ENCODE peak calls at places on chromosomes 2 and 18, in ten cellular contexts. W, M, H, B, Y, Z, G, L, P and J are unnamed samples.

GRCh38 chr2:217402622-217403383 is 542.9 kb upstream of the TNP1 start:
- DNase-seq in L (no peak), P (no peak), H (peak; percentile 53), W (peak; percentile 83), M (no peak), Y (no peak), G (no peak), Z (no peak), B (no peak), J (no peak)

GRCh38 chr2:111165084-111165483 is 44.4 kb downstream of the BCL2L11 start:
- DNase-seq in W (no peak), P (no peak), G (no peak), Y (no peak), L (no peak), B (no peak), M (peak; percentile 62), H (no peak), Z (no peak), J (no peak)

GRCh38 chr18:46546111-46546640 is 110.8 kb downstream of the LOXHD1 start:
- DNase-seq in Y (no peak), G (no peak), M (no peak), W (no peak), P (no peak), H (no peak), Z (no peak), L (no peak), B (peak; percentile 44), J (no peak)

GRCh38 chr2:88117976-88118375 is 9.9 kb downstream of the FABP1 start:
- DNase-seq in G (no peak), M (no peak), P (no peak), W (no peak), L (no peak), Y (no peak), B (no peak), Z (no peak), H (no peak), J (no peak)

GRCh38 chr2:159140070-159140774 is 146.3 kb downstream of the WDSUB1 start:
- DNase-seq in L (no peak), H (no peak), P (peak; percentile 87), W (no peak), M (no peak), B (no peak), G (no peak), Y (peak; percentile 88), Z (no peak), J (no peak)

GRCh38 chr2:45664635-45665269 is 13.3 kb downstream of the PRKCE start:
- DNase-seq in P (no peak), B (no peak), Y (peak; percentile 40), H (no peak), Z (no peak), W (no peak), G (no peak), L (no peak), M (no peak), J (no peak)

GRCh38 chr18:4400911-4401310 is 54.2 kb downstream of the DLGAP1 start:
- DNase-seq in B (no peak), W (no peak), L (no peak), M (no peak), H (no peak), Y (no peak), Z (no peak), P (no peak), G (no peak), J (no peak)

GRCh38 chr2:207409525-207409924 is 120.2 kb upstream of the CREB1 start:
- DNase-seq in H (no peak), B (no peak), G (no peak), W (no peak), Z (no peak), P (no peak), L (no peak), M (no peak), Y (no peak), J (no peak)

DNA sequence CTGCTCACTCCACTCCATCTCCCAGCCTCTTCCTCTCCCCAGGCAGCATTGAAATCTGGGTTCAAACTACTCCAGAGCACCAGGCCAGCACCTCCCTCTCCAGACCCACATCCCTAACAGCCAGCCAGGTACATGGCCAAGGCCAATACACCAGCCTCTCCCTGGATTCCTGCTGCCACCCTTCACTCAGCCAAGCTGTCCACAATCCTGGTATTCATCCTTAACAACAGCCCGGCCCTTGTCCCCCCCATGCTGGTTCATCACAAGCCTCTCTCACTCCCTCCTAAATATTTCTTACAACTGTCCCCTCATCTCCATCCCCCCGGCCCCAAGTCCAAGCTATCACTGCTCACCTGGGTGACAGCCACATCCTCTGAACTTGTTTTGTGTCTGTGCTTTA is 129.9 kb upstream of the HAAO start:
- DNase-seq in M (no peak), H (no peak), W (peak; percentile 16), B (no peak), G (no peak), L (no peak), P (no peak), Z (no peak), Y (no peak), J (no peak)
- H3K27ac ChIP-seq in M (peak overlapping the region; percentile 92), H (peak overlapping the region; percentile 93), W (no peak overlapping the region), B (no peak overlapping the region), G (no peak overlapping the region), L (no peak overlapping the region), P (no peak overlapping the region), Z (no peak overlapping the region), Y (peak overlapping the region; percentile 99), J (no peak overlapping the region)

DNA sequence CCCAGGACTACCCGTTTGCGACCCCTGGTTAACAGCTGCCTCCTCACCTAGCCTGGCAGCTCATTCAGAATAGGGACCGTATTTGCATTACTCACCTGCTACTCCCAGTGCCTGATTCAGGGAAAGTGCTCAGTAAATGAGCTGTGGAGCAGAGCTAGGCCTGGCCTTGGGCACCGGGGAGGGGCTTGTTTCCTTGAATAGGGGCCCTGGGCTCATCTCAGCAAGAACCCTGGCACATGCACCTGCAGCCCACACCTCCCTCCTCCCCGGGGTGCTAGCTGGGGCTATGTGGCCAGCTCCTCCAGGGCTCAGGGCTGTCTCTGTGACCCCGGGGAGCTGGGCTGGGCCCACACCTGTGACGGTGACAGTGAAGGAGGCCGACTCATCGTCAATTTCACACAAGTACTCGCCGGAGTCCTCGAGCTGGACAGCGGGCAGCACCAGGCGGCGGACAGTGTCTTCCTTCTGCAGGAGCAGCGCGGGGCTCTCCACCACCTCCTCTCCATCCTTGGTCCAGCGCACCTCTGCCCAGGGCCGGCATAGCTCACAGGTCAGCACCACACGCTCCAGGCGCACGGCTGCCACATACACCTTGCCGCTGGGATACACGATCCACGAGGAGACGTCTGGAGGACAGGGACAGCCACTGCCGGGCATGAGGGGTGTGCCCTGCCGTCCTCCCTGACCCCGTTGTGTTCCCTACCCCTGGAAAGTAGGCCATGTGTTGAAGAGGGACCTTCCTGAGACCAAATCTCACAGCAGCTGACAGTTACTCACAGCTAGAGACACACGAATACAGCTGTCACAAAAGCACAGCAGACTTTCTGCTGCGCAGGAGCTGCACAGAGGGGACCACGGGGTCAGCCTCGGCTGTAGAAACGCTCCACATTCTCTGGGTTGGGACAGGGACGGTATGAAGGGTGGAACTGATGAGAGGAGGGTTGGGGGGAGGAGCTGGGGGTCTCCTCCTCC is 9.0 kb downstream of the OBSL1 start:
- DNase-seq in M (no peak), Y (no peak), P (no peak), L (no peak), Z (no peak), H (no peak), W (peak; percentile 31), B (no peak), G (no peak), J (no peak)
- H3K27ac ChIP-seq in M (no peak overlapping the region), Y (no peak overlapping the region), P (no peak overlapping the region), L (no peak overlapping the region), Z (no peak overlapping the region), H (no peak overlapping the region), W (no peak overlapping the region), B (peak overlapping the region; percentile 93), G (no peak overlapping the region), J (no peak overlapping the region)

DNA sequence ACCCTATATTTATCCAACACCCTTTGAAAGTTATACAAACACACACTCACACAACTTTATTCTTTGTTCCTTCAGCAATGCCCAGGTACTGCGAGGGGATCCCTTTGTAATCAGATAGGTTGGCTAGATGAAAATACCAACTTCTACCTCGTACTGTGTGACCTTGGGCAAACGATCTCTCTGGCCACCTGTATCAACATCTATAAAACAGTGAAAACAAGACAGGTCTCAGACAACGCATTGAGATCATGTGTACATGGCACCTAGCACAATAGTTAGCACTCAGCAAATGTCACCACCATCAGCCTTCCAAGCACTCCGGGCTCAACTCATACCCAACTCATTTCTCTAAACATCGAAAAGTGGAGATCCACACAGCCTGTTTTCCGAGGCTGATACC is 118.4 kb upstream of the PPP1CB start:
- DNase-seq in H (no peak), B (no peak), Y (no peak), L (no peak), W (no peak), Z (no peak), G (no peak), M (no peak), P (no peak), J (no peak)
- H3K27ac ChIP-seq in H (no peak overlapping the region), B (no peak overlapping the region), Y (peak overlapping the region; percentile 59), L (no peak overlapping the region), W (peak overlapping the region; percentile 26), Z (no peak overlapping the region), G (no peak overlapping the region), M (no peak overlapping the region), P (no peak overlapping the region), J (no peak overlapping the region)

DNA sequence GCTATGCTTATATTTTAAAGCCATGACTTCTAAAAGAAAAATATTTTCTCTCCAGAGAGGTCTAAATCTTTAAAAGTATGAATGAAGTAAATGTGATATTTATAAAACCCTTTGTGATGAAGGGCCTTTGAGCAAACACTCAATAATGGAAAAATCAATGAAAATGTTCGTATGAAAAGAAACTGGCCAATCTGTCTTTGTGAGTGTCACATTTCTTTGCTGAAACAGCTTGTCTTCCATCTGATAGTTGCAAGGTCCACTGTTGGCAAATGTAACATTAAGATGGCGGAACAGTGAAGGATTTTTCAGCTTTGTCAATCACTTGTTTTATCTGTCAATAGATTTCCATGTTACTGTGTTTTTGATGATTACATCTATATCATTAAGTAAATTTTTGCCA is 162.9 kb upstream of the GATA6 start:
- DNase-seq in L (no peak), Y (no peak), W (no peak), H (no peak), G (no peak), M (no peak), B (no peak), P (no peak), Z (no peak), J (no peak)
- H3K27ac ChIP-seq in L (no peak overlapping the region), Y (no peak overlapping the region), W (no peak overlapping the region), H (no peak overlapping the region), G (no peak overlapping the region), M (no peak overlapping the region), B (no peak overlapping the region), P (no peak overlapping the region), Z (no peak overlapping the region), J (no peak overlapping the region)

DNA sequence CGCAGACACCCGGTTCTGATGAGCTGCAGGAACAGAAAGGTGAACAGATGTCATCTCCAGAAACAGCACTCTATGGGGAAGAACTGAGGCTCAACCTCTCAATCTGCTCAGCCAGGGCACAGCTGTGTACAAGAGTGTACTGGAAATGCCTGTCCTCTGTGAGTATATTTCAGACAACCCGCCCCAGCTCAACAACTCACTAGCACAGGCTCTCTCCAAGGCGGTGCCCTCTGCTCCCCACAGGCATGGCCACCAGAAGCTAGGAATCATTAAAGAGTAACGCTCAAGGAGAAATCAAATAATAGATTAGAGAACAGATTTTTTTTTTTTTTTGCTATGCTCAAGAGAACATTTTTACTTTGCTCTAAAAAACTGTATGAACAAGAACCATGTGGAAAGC is 43.8 kb downstream of the WDFY1 start:
- DNase-seq in P (no peak), W (no peak), M (no peak), G (no peak), Y (no peak), L (no peak), Z (no peak), B (no peak), H (no peak), J (no peak)
- H3K27ac ChIP-seq in P (no peak overlapping the region), W (no peak overlapping the region), M (no peak overlapping the region), G (no peak overlapping the region), Y (no peak overlapping the region), L (no peak overlapping the region), Z (no peak overlapping the region), B (peak overlapping the region; percentile 82), H (no peak overlapping the region), J (no peak overlapping the region)